ENCODE peak calls at places on chromosomes 11 and 22, in ten cellular contexts. One of them, this sample, is unnamed.

GRCh38 chr22:28904211-28904808 is 20.9 kb downstream of the ZNRF3 start:
- DNase-seq in cardiac muscle cell: no peak
- DNase-seq in pancreas: no peak
- DNase-seq in dorsolateral prefrontal cortex: no peak
- DNase-seq in HL-60: no peak
- DNase-seq in Panc1: no peak
- DNase-seq in HCT116: no peak
- DNase-seq in ovary: no peak
- DNase-seq in OCI-LY7: no peak
- DNase-seq in adrenal gland: no peak
- DNase-seq in this sample: no peak

GRCh38 chr22:49197500-49197899 is 630.2 kb downstream of the BRD1 start:
- DNase-seq in cardiac muscle cell: no peak
- DNase-seq in pancreas: peak; percentile 53
- DNase-seq in dorsolateral prefrontal cortex: peak; percentile 57
- DNase-seq in HL-60: no peak
- DNase-seq in Panc1: no peak
- DNase-seq in HCT116: no peak
- DNase-seq in ovary: no peak
- DNase-seq in OCI-LY7: no peak
- DNase-seq in adrenal gland: no peak
- DNase-seq in this sample: no peak

GRCh38 chr11:10778217-10778970 is 27.3 kb downstream of the CTR9 start:
- DNase-seq in cardiac muscle cell: peak; percentile 75
- DNase-seq in pancreas: no peak
- DNase-seq in dorsolateral prefrontal cortex: peak; percentile 44
- DNase-seq in HL-60: no peak
- DNase-seq in Panc1: no peak
- DNase-seq in HCT116: no peak
- DNase-seq in ovary: no peak
- DNase-seq in OCI-LY7: no peak
- DNase-seq in adrenal gland: no peak
- DNase-seq in this sample: peak; percentile 38

GRCh38 chr11:736431-736830 is 10.8 kb upstream of the TALDO1 start:
- DNase-seq in cardiac muscle cell: no peak
- DNase-seq in pancreas: no peak
- DNase-seq in dorsolateral prefrontal cortex: no peak
- DNase-seq in HL-60: no peak
- DNase-seq in Panc1: no peak
- DNase-seq in HCT116: no peak
- DNase-seq in ovary: no peak
- DNase-seq in OCI-LY7: no peak
- DNase-seq in adrenal gland: no peak
- DNase-seq in this sample: no peak

GRCh38 chr22:20436309-20437252 is 1.0 kb downstream of the SCARF2 start:
- DNase-seq in cardiac muscle cell: peak; percentile 66
- DNase-seq in pancreas: peak; percentile 64
- DNase-seq in dorsolateral prefrontal cortex: no peak
- DNase-seq in HL-60: no peak
- DNase-seq in Panc1: no peak
- DNase-seq in HCT116: no peak
- DNase-seq in ovary: peak; percentile 61
- DNase-seq in OCI-LY7: no peak
- DNase-seq in adrenal gland: no peak
- DNase-seq in this sample: no peak

GRCh38 chr22:26529345-26529744 is 17.1 kb upstream of the TFIP11 start:
- DNase-seq in cardiac muscle cell: peak; percentile 42
- DNase-seq in pancreas: no peak
- DNase-seq in dorsolateral prefrontal cortex: no peak
- DNase-seq in HL-60: peak; percentile 38
- DNase-seq in Panc1: no peak
- DNase-seq in HCT116: no peak
- DNase-seq in ovary: no peak
- DNase-seq in OCI-LY7: no peak
- DNase-seq in adrenal gland: peak; percentile 44
- DNase-seq in this sample: peak; percentile 58

GRCh38 chr11:112345708-112346107 is 85.0 kb upstream of the PLET1 start:
- DNase-seq in cardiac muscle cell: no peak
- DNase-seq in pancreas: no peak
- DNase-seq in dorsolateral prefrontal cortex: no peak
- DNase-seq in HL-60: no peak
- DNase-seq in Panc1: no peak
- DNase-seq in HCT116: no peak
- DNase-seq in ovary: no peak
- DNase-seq in OCI-LY7: no peak
- DNase-seq in adrenal gland: no peak
- DNase-seq in this sample: no peak

GRCh38 chr11:73249858-73250773 is 22.0 kb upstream of the P2RY6 start:
- DNase-seq in cardiac muscle cell: no peak
- DNase-seq in pancreas: no peak
- DNase-seq in dorsolateral prefrontal cortex: no peak
- DNase-seq in HL-60: no peak
- DNase-seq in Panc1: no peak
- DNase-seq in HCT116: no peak
- DNase-seq in ovary: no peak
- DNase-seq in OCI-LY7: no peak
- DNase-seq in adrenal gland: no peak
- DNase-seq in this sample: no peak

GRCh38 chr11:37946155-37946766 is 1348.2 kb upstream of the RAG2 start:
- DNase-seq in cardiac muscle cell: peak; percentile 75
- DNase-seq in pancreas: no peak
- DNase-seq in dorsolateral prefrontal cortex: no peak
- DNase-seq in HL-60: peak; percentile 6
- DNase-seq in Panc1: peak; percentile 12
- DNase-seq in HCT116: no peak
- DNase-seq in ovary: no peak
- DNase-seq in OCI-LY7: peak; percentile 22
- DNase-seq in adrenal gland: peak; percentile 32
- DNase-seq in this sample: no peak

GRCh38 chr11:134500621-134501020 is 88.6 kb upstream of the B3GAT1 start:
- DNase-seq in cardiac muscle cell: no peak
- DNase-seq in pancreas: no peak
- DNase-seq in dorsolateral prefrontal cortex: no peak
- DNase-seq in HL-60: no peak
- DNase-seq in Panc1: no peak
- DNase-seq in HCT116: no peak
- DNase-seq in ovary: no peak
- DNase-seq in OCI-LY7: no peak
- DNase-seq in adrenal gland: no peak
- DNase-seq in this sample: peak; percentile 14

GRCh38 chr11:36041988-36042606 is 98.2 kb downstream of the LDLRAD3 start:
- DNase-seq in cardiac muscle cell: peak; percentile 51
- DNase-seq in pancreas: no peak
- DNase-seq in dorsolateral prefrontal cortex: no peak
- DNase-seq in HL-60: no peak
- DNase-seq in Panc1: no peak
- DNase-seq in HCT116: no peak
- DNase-seq in ovary: no peak
- DNase-seq in OCI-LY7: no peak
- DNase-seq in adrenal gland: no peak
- DNase-seq in this sample: no peak

GRCh38 chr22:38137876-38138687 is 27.6 kb upstream of the BAIAP2L2 start:
- DNase-seq in cardiac muscle cell: no peak
- DNase-seq in pancreas: no peak
- DNase-seq in dorsolateral prefrontal cortex: no peak
- DNase-seq in HL-60: no peak
- DNase-seq in Panc1: no peak
- DNase-seq in HCT116: no peak
- DNase-seq in ovary: no peak
- DNase-seq in OCI-LY7: no peak
- DNase-seq in adrenal gland: no peak
- DNase-seq in this sample: no peak

GRCh38 chr11:68904458-68904847 is 762 bp downstream of the IGHMBP2 start:
- DNase-seq in cardiac muscle cell: peak; percentile 11
- DNase-seq in pancreas: no peak
- DNase-seq in dorsolateral prefrontal cortex: no peak
- DNase-seq in HL-60: peak; percentile 49
- DNase-seq in Panc1: no peak
- DNase-seq in HCT116: no peak
- DNase-seq in ovary: no peak
- DNase-seq in OCI-LY7: peak; percentile 16
- DNase-seq in adrenal gland: peak; percentile 42
- DNase-seq in this sample: peak; percentile 88

GRCh38 chr22:30435674-30436126 is 10.1 kb downstream of the MTFP1 start:
- DNase-seq in cardiac muscle cell: no peak
- DNase-seq in pancreas: no peak
- DNase-seq in dorsolateral prefrontal cortex: no peak
- DNase-seq in HL-60: peak; percentile 62
- DNase-seq in Panc1: no peak
- DNase-seq in HCT116: peak; percentile 79
- DNase-seq in ovary: no peak
- DNase-seq in OCI-LY7: peak; percentile 90
- DNase-seq in adrenal gland: no peak
- DNase-seq in this sample: peak; percentile 57

GRCh38 chr22:22235564-22235963 is 9.0 kb upstream of the VPREB1 start:
- DNase-seq in cardiac muscle cell: peak; percentile 29
- DNase-seq in pancreas: no peak
- DNase-seq in dorsolateral prefrontal cortex: no peak
- DNase-seq in HL-60: no peak
- DNase-seq in Panc1: peak; percentile 15
- DNase-seq in HCT116: no peak
- DNase-seq in ovary: no peak
- DNase-seq in OCI-LY7: peak; percentile 40
- DNase-seq in adrenal gland: no peak
- DNase-seq in this sample: no peak

GRCh38 chr11:131618203-131618602 is 247.8 kb downstream of the NTM start:
- DNase-seq in cardiac muscle cell: peak; percentile 25
- DNase-seq in pancreas: no peak
- DNase-seq in dorsolateral prefrontal cortex: no peak
- DNase-seq in HL-60: no peak
- DNase-seq in Panc1: no peak
- DNase-seq in HCT116: no peak
- DNase-seq in ovary: no peak
- DNase-seq in OCI-LY7: no peak
- DNase-seq in adrenal gland: no peak
- DNase-seq in this sample: no peak

GRCh38 chr11:75548571-75549272 is 13.3 kb upstream of the SERPINH1 start:
- DNase-seq in cardiac muscle cell: no peak
- DNase-seq in pancreas: no peak
- DNase-seq in dorsolateral prefrontal cortex: no peak
- DNase-seq in HL-60: no peak
- DNase-seq in Panc1: no peak
- DNase-seq in HCT116: no peak
- DNase-seq in ovary: no peak
- DNase-seq in OCI-LY7: no peak
- DNase-seq in adrenal gland: no peak
- DNase-seq in this sample: no peak

GRCh38 chr11:23944939-23945338 is 551.9 kb upstream of the LUZP2 start:
- DNase-seq in cardiac muscle cell: peak; percentile 25
- DNase-seq in pancreas: no peak
- DNase-seq in dorsolateral prefrontal cortex: no peak
- DNase-seq in HL-60: no peak
- DNase-seq in Panc1: no peak
- DNase-seq in HCT116: no peak
- DNase-seq in ovary: no peak
- DNase-seq in OCI-LY7: no peak
- DNase-seq in adrenal gland: no peak
- DNase-seq in this sample: no peak

GRCh38 chr22:49295851-49296560 is 531.7 kb downstream of the BRD1 start:
- DNase-seq in cardiac muscle cell: no peak
- DNase-seq in pancreas: peak; percentile 63
- DNase-seq in dorsolateral prefrontal cortex: no peak
- DNase-seq in HL-60: no peak
- DNase-seq in Panc1: no peak
- DNase-seq in HCT116: no peak
- DNase-seq in ovary: no peak
- DNase-seq in OCI-LY7: no peak
- DNase-seq in adrenal gland: peak; percentile 12
- DNase-seq in this sample: no peak

GRCh38 chr11:60918941-60919275 is 5.0 kb downstream of the TMEM109 start:
- DNase-seq in cardiac muscle cell: peak; percentile 23
- DNase-seq in pancreas: no peak
- DNase-seq in dorsolateral prefrontal cortex: no peak
- DNase-seq in HL-60: no peak
- DNase-seq in Panc1: no peak
- DNase-seq in HCT116: no peak
- DNase-seq in ovary: no peak
- DNase-seq in OCI-LY7: no peak
- DNase-seq in adrenal gland: no peak
- DNase-seq in this sample: no peak
- H3K4me3 ChIP-seq in cardiac muscle cell: no peak overlapping the region
- H3K4me3 ChIP-seq in pancreas: no peak overlapping the region
- H3K4me3 ChIP-seq in dorsolateral prefrontal cortex: no peak overlapping the region
- H3K4me3 ChIP-seq in HL-60: no peak overlapping the region
- H3K4me3 ChIP-seq in Panc1: no peak overlapping the region
- H3K4me3 ChIP-seq in HCT116: no peak overlapping the region
- H3K4me3 ChIP-seq in ovary: no peak overlapping the region
- H3K4me3 ChIP-seq in OCI-LY7: no peak overlapping the region
- H3K4me3 ChIP-seq in adrenal gland: no peak overlapping the region
- H3K4me3 ChIP-seq in this sample: no peak overlapping the region

DNA sequence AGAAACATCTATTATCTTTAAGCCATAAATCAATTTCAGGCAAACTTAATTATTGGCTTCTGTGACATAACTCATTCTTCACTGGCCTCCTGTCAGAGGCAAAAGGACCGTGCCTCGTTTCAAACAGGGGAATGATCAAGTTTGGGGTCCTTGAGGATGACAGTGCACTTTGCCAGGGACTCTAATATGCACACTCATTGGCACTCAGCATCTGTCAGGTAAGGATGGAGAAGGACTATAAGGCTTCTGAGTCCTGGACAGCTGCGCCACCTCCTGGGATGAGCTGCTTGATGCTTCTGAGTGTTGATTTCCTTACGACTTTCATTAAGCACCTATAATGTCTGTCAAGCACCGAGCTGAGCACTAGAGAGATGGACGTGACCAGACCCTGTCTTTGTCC is 20.2 kb downstream of the BPIFC start:
- DNase-seq in cardiac muscle cell: peak; percentile 1
- DNase-seq in pancreas: no peak
- DNase-seq in dorsolateral prefrontal cortex: no peak
- DNase-seq in HL-60: no peak
- DNase-seq in Panc1: no peak
- DNase-seq in HCT116: peak; percentile 34
- DNase-seq in ovary: no peak
- DNase-seq in OCI-LY7: peak; percentile 27
- DNase-seq in adrenal gland: no peak
- DNase-seq in this sample: no peak
- TF ChIP-seq CTCF in cardiac muscle cell: peak; percentile 15
- TF ChIP-seq CTCF in pancreas: no peak
- TF ChIP-seq CTCF in dorsolateral prefrontal cortex: no peak
- TF ChIP-seq CTCF in HL-60: no peak
- TF ChIP-seq CTCF in Panc1: peak; percentile 70
- TF ChIP-seq CTCF in HCT116: peak; percentile 67
- TF ChIP-seq CTCF in ovary: no peak
- TF ChIP-seq CTCF in OCI-LY7: peak; percentile 56
- TF ChIP-seq CTCF in adrenal gland: no peak
- TF ChIP-seq CTCF in this sample: no peak

GRCh38 chr11:2122907-2123627 is 16.1 kb downstream of the IGF2 start:
- DNase-seq in cardiac muscle cell: no peak
- DNase-seq in pancreas: peak; percentile 52
- DNase-seq in dorsolateral prefrontal cortex: no peak
- DNase-seq in HL-60: no peak
- DNase-seq in Panc1: no peak
- DNase-seq in HCT116: no peak
- DNase-seq in ovary: no peak
- DNase-seq in OCI-LY7: no peak
- DNase-seq in adrenal gland: no peak
- DNase-seq in this sample: no peak
- H3K27ac ChIP-seq in cardiac muscle cell: no peak overlapping the region
- H3K27ac ChIP-seq in pancreas: no peak overlapping the region
- H3K27ac ChIP-seq in dorsolateral prefrontal cortex: no peak overlapping the region
- H3K27ac ChIP-seq in HL-60: no peak overlapping the region
- H3K27ac ChIP-seq in Panc1: no peak overlapping the region
- H3K27ac ChIP-seq in HCT116: no peak overlapping the region
- H3K27ac ChIP-seq in ovary: no peak overlapping the region
- H3K27ac ChIP-seq in OCI-LY7: no peak overlapping the region
- H3K27ac ChIP-seq in adrenal gland: no peak overlapping the region
- H3K27ac ChIP-seq in this sample: no peak overlapping the region

GRCh38 chr11:57499413-57499982 is 16.0 kb downstream of the SLC43A1 start:
- DNase-seq in cardiac muscle cell: peak; percentile 99
- DNase-seq in pancreas: peak; percentile 97
- DNase-seq in dorsolateral prefrontal cortex: peak; percentile 93
- DNase-seq in HL-60: no peak
- DNase-seq in Panc1: no peak
- DNase-seq in HCT116: peak; percentile 61
- DNase-seq in ovary: peak; percentile 99
- DNase-seq in OCI-LY7: no peak
- DNase-seq in adrenal gland: peak; percentile 97
- DNase-seq in this sample: peak; percentile 95
- H3K4me3 ChIP-seq in cardiac muscle cell: no peak overlapping the region
- H3K4me3 ChIP-seq in pancreas: peak overlapping the region; percentile 26
- H3K4me3 ChIP-seq in dorsolateral prefrontal cortex: peak overlapping the region; percentile 44
- H3K4me3 ChIP-seq in HL-60: no peak overlapping the region
- H3K4me3 ChIP-seq in Panc1: peak overlapping the region; percentile 33
- H3K4me3 ChIP-seq in HCT116: peak overlapping the region; percentile 30
- H3K4me3 ChIP-seq in ovary: peak overlapping the region; percentile 35
- H3K4me3 ChIP-seq in OCI-LY7: no peak overlapping the region
- H3K4me3 ChIP-seq in adrenal gland: no peak overlapping the region
- H3K4me3 ChIP-seq in this sample: peak overlapping the region; percentile 0

This sample was measured in left lung.